ENCODE peak calls at places on chromosomes 6 and 20, in seven cellular contexts. T is H9, O is IMR-90, X is HCT116, R is cardiac muscle cell, M is PC-9, D is spleen. S is an unnamed sample.

GRCh38 chr20:25686081-25687077 is 10.3 kb downstream of the ZNF337 start:
- DNase-seq in T (no peak), O (no peak), X (no peak), R (no peak), M (no peak), D (peak; percentile 64), S (peak; percentile 74)

GRCh38 chr6:34447381-34447780 is 18.5 kb upstream of the PACSIN1 start:
- DNase-seq in T (no peak), O (no peak), X (no peak), R (no peak), M (no peak), D (no peak), S (no peak)

GRCh38 chr6:134309227-134309626 is 8.7 kb downstream of the SGK1 start:
- DNase-seq in T (no peak), O (no peak), X (no peak), R (no peak), M (no peak), D (no peak), S (no peak)

GRCh38 chr20:25256226-25256859 is 8.5 kb downstream of the PYGB start:
- DNase-seq in T (peak; percentile 16), O (no peak), X (no peak), R (peak; percentile 54), M (no peak), D (no peak), S (no peak)

GRCh38 chr20:40307937-40308478 is 381.0 kb downstream of the MAFB start:
- DNase-seq in T (no peak), O (no peak), X (no peak), R (no peak), M (no peak), D (no peak), S (peak; percentile 55)

GRCh38 chr6:75084872-75085381 is 120.9 kb downstream of the COL12A1 start:
- DNase-seq in T (peak; percentile 67), O (no peak), X (no peak), R (no peak), M (peak; percentile 39), D (no peak), S (no peak)

GRCh38 chr6:156421933-156422332 is 355.2 kb upstream of the ARID1B start:
- DNase-seq in T (no peak), O (no peak), X (no peak), R (no peak), M (no peak), D (no peak), S (no peak)

GRCh38 chr6:94389218-94389617 is 969.9 kb upstream of the EPHA7 start:
- DNase-seq in T (no peak), O (no peak), X (no peak), R (no peak), M (peak; percentile 2), D (no peak), S (no peak)

GRCh38 chr6:38460216-38460615 is 179.5 kb downstream of the BTBD9 start:
- DNase-seq in T (no peak), O (peak; percentile 45), X (no peak), R (no peak), M (no peak), D (no peak), S (no peak)

GRCh38 chr6:71621918-71622519 is 264.3 kb upstream of the RIMS1 start:
- DNase-seq in T (no peak), O (peak; percentile 17), X (peak; percentile 2), R (peak; percentile 13), M (no peak), D (no peak), S (no peak)

GRCh38 chr6:22421187-22421586 is 124.4 kb upstream of the PRL start:
- DNase-seq in T (no peak), O (no peak), X (no peak), R (peak; percentile 42), M (no peak), D (no peak), S (no peak)
- H3K4me1 ChIP-seq in T (no peaks in the 10 kb centered on the region), O (no peaks in the 10 kb centered on the region), X (no peaks in the 10 kb centered on the region), R (no peaks in the 10 kb centered on the region), M (no peaks in the 10 kb centered on the region), D (no peaks in the 10 kb centered on the region), S (no peaks in the 10 kb centered on the region)

DNA sequence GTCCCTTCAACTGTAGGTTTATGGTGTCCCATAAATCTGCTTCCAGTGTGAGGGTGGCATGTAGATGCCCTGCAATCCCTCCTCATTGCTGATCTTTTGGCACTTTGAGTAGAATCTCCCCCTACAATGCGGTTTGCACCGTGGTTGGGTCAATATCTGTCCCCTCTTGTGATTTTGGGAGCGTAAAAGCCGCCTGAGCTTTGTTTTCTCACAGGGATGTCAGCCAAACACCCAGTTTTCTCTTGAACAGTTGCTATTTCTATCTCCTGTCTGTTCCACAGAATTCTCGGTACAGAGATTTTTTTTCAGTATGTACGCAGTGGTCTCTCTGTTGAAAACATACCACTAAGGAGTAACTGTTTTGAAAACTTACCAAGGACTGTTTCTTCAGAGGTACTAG is 21.8 kb downstream of the CDS2 start:
- DNase-seq in T (no peak), O (no peak), X (no peak), R (no peak), M (no peak), D (no peak), S (no peak)
- H3K4me1 ChIP-seq in T (no peaks in the 10 kb centered on the region), O (peaks cover 19% of the 10 kb centered on the region), X (peaks cover 38% of the 10 kb centered on the region), R (peaks cover 3% of the 10 kb centered on the region), M (peaks cover 27% of the 10 kb centered on the region), D (peaks cover 88% of the 10 kb centered on the region), S (peaks cover 92% of the 10 kb centered on the region)

DNA sequence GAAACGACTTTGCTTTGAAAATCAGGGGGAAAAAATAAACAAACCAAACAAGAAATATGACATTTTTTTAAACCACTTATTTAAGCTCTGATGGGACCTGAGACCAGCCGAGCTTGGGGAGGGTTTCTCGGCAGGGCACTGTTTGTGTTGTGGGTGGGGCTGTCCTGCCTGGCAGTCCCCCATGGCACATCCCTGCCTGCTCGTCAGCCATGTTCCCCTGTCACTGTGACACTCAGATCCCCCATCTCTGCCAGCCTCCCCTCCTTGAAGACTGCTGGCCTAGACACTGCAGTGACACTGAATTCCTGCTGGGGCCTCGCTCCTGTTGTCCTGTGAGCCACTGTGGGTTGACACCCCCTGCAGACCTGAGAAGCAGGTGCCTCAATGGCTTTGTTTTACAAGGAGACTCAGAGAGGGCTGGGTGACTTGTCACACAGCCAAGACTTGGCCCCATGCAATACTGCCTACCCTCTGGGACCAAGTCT is 95.1 kb upstream of the PTPN1 start:
- DNase-seq in T (no peak), O (no peak), X (peak; percentile 28), R (no peak), M (peak; percentile 85), D (no peak), S (no peak)
- H3K4me1 ChIP-seq in T (peaks cover 2% of the 10 kb centered on the region), O (peaks cover 16% of the 10 kb centered on the region), X (peaks cover 19% of the 10 kb centered on the region), R (no peaks in the 10 kb centered on the region), M (peaks cover 64% of the 10 kb centered on the region), D (peaks cover 43% of the 10 kb centered on the region), S (peaks cover 47% of the 10 kb centered on the region)

GRCh38 chr20:63686492-63687321 is 9.7 kb upstream of the TNFRSF6B start:
- DNase-seq in T (no peak), O (peak; percentile 80), X (peak; percentile 57), R (peak; percentile 89), M (peak; percentile 73), D (peak; percentile 90), S (peak; percentile 95)
- H3K4me1 ChIP-seq in T (no peaks in the 10 kb centered on the region), O (peaks cover 27% of the 10 kb centered on the region), X (peaks cover 99% of the 10 kb centered on the region), R (peaks cover 7% of the 10 kb centered on the region), M (peaks cover 64% of the 10 kb centered on the region), D (peaks cover 92% of the 10 kb centered on the region), S (peaks cover 76% of the 10 kb centered on the region)

GRCh38 chr20:14709439-14709838 is 372.0 kb upstream of the FLRT3 start:
- DNase-seq in T (no peak), O (no peak), X (no peak), R (no peak), M (no peak), D (no peak), S (no peak)
- H3K4me1 ChIP-seq in T (peaks cover 4% of the 10 kb centered on the region), O (no peaks in the 10 kb centered on the region), X (no peaks in the 10 kb centered on the region), R (peaks cover 9% of the 10 kb centered on the region), M (no peaks in the 10 kb centered on the region), D (no peaks in the 10 kb centered on the region), S (peaks cover 11% of the 10 kb centered on the region)

DNA sequence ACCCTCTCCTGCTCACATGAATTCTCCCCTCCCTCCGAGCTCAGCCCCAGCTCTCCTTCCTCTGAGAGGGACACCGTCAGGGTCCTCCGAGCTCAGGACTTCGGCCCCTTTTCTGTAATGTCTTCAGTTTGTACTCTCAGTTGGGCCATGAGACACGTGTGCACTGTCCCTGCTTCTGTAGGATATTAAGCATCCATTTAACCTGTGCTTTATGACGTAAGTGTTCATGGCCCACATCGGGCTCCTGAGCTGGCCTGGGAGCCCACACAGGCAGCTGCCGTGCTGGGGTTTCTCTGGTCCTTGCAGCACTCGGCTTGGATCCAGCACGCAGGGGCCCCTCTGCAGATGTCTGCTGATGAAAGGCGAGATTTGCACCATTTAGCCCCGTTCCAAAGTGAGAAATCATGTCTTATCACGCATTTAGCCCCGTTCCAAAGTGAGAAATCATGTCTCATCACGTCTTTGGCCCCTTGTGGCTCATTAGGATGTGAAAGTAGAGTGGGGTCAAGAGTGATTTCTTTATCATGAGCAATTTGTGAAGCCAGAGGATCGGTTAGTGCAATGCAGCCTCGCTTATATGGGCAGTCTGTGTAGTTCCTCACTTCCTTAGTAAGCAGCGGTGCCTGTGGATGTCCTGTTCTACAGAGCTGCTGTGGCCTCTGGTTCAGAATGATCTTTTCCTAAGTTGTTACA is 25.3 kb downstream of the DUSP22 start:
- DNase-seq in T (no peak), O (no peak), X (no peak), R (no peak), M (no peak), D (peak; percentile 79), S (no peak)
- H3K4me1 ChIP-seq in T (no peaks in the 10 kb centered on the region), O (no peaks in the 10 kb centered on the region), X (no peaks in the 10 kb centered on the region), R (no peaks in the 10 kb centered on the region), M (no peaks in the 10 kb centered on the region), D (peaks cover 79% of the 10 kb centered on the region), S (peaks cover 14% of the 10 kb centered on the region)

GRCh38 chr6:16722616-16723015 is 38.6 kb downstream of the ATXN1 start:
- DNase-seq in T (no peak), O (no peak), X (no peak), R (no peak), M (no peak), D (no peak), S (no peak)
- H3K4me1 ChIP-seq in T (peaks cover 3% of the 10 kb centered on the region), O (peaks cover 19% of the 10 kb centered on the region), X (peaks cover 71% of the 10 kb centered on the region), R (peaks cover 9% of the 10 kb centered on the region), M (peaks cover 27% of the 10 kb centered on the region), D (peaks cover 63% of the 10 kb centered on the region), S (peaks cover 67% of the 10 kb centered on the region)

GRCh38 chr20:21173496-21174025 is 47.7 kb downstream of the KIZ start:
- DNase-seq in T (no peak), O (peak; percentile 15), X (no peak), R (peak; percentile 54), M (no peak), D (no peak), S (no peak)
- H3K4me1 ChIP-seq in T (peaks cover 5% of the 10 kb centered on the region), O (no peaks in the 10 kb centered on the region), X (no peaks in the 10 kb centered on the region), R (no peaks in the 10 kb centered on the region), M (no peaks in the 10 kb centered on the region), D (no peaks in the 10 kb centered on the region), S (peaks cover 4% of the 10 kb centered on the region)

GRCh38 chr6:43733471-43734293 is 36.3 kb upstream of the VEGFA start:
- DNase-seq in T (peak; percentile 25), O (no peak), X (no peak), R (no peak), M (no peak), D (peak; percentile 57), S (no peak)
- H3K4me1 ChIP-seq in T (no peaks in the 10 kb centered on the region), O (no peaks in the 10 kb centered on the region), X (peaks cover 7% of the 10 kb centered on the region), R (no peaks in the 10 kb centered on the region), M (peaks cover 14% of the 10 kb centered on the region), D (peaks cover 14% of the 10 kb centered on the region), S (peaks cover 6% of the 10 kb centered on the region)

GRCh38 chr6:41574002-41574401 is 27.8 kb downstream of the FOXP4 start:
- DNase-seq in T (no peak), O (no peak), X (no peak), R (no peak), M (no peak), D (no peak), S (no peak)
- H3K4me1 ChIP-seq in T (peaks cover 36% of the 10 kb centered on the region), O (peaks cover 16% of the 10 kb centered on the region), X (peaks cover 28% of the 10 kb centered on the region), R (peaks cover 46% of the 10 kb centered on the region), M (peaks cover 25% of the 10 kb centered on the region), D (peaks cover 11% of the 10 kb centered on the region), S (peaks cover 20% of the 10 kb centered on the region)

S was measured in esophagus muscularis mucosa.